ENCODE peak calls at places on chromosomes 11 and 22, in ten cellular contexts. F is heart left ventricle, M is adrenal gland, U is AG04450, W is HCT116, V is colonic mucosa, E is breast epithelium, P is brain microvascular endothelial cell, R is mammary epithelial cell, Q is sigmoid colon. S is an unnamed sample.

GRCh38 chr22:31062566-31063230 is 18.4 kb upstream of the SMTN start:
- DNase-seq in F (no peak), M (no peak), U (no peak), W (no peak), V (no peak), E (no peak), P (no peak), R (peak; percentile 88), Q (no peak), S (no peak)

GRCh38 chr11:864118-864827 is 21.6 kb downstream of the TSPAN4 start:
- DNase-seq in F (peak; percentile 25), M (no peak), U (no peak), W (no peak), V (no peak), E (no peak), P (no peak), R (no peak), Q (no peak), S (no peak)

GRCh38 chr11:45603930-45604682 is 61.3 kb downstream of the CHST1 start:
- DNase-seq in F (peak; percentile 69), M (no peak), U (no peak), W (no peak), V (no peak), E (no peak), P (no peak), R (no peak), Q (no peak), S (no peak)

GRCh38 chr11:112834277-112834755 is 126.9 kb upstream of the NCAM1 start:
- DNase-seq in F (peak; percentile 89), M (peak; percentile 89), U (no peak), W (no peak), V (no peak), E (no peak), P (no peak), R (no peak), Q (peak; percentile 93), S (peak; percentile 22)

GRCh38 chr22:48577691-48578090 is 1250.0 kb downstream of the BRD1 start:
- DNase-seq in F (no peak), M (no peak), U (no peak), W (no peak), V (no peak), E (no peak), P (no peak), R (no peak), Q (no peak), S (no peak)

GRCh38 chr11:34656062-34656720 is 35.3 kb downstream of the EHF start:
- DNase-seq in F (no peak), M (no peak), U (no peak), W (no peak), V (no peak), E (no peak), P (no peak), R (peak; percentile 60), Q (no peak), S (no peak)

GRCh38 chr22:47053865-47054185 is 291.4 kb downstream of the TBC1D22A start:
- DNase-seq in F (no peak), M (no peak), U (peak; percentile 3), W (no peak), V (no peak), E (no peak), P (peak; percentile 61), R (no peak), Q (no peak), S (no peak)

GRCh38 chr22:22687638-22688500 is 43.5 kb downstream of the GGTLC2 start:
- DNase-seq in F (no peak), M (peak; percentile 76), U (peak; percentile 38), W (no peak), V (peak; percentile 48), E (no peak), P (peak; percentile 66), R (peak; percentile 9), Q (no peak), S (peak; percentile 60)

GRCh38 chr11:66639066-66639813 is 737 bp downstream of the RBM4 start:
- DNase-seq in F (no peak), M (peak; percentile 70), U (no peak), W (no peak), V (no peak), E (no peak), P (peak; percentile 22), R (peak; percentile 29), Q (peak; percentile 70), S (no peak)

GRCh38 chr11:78613053-78613813 is 38.6 kb upstream of the NARS2 start:
- DNase-seq in F (no peak), M (no peak), U (no peak), W (no peak), V (no peak), E (no peak), P (no peak), R (no peak), Q (no peak), S (no peak)

GRCh38 chr11:9600651-9601040 is 27.2 kb downstream of the WEE1 start:
- DNase-seq in F (no peak), M (no peak), U (no peak), W (peak; percentile 35), V (no peak), E (no peak), P (no peak), R (peak; percentile 94), Q (no peak), S (no peak)

DNA sequence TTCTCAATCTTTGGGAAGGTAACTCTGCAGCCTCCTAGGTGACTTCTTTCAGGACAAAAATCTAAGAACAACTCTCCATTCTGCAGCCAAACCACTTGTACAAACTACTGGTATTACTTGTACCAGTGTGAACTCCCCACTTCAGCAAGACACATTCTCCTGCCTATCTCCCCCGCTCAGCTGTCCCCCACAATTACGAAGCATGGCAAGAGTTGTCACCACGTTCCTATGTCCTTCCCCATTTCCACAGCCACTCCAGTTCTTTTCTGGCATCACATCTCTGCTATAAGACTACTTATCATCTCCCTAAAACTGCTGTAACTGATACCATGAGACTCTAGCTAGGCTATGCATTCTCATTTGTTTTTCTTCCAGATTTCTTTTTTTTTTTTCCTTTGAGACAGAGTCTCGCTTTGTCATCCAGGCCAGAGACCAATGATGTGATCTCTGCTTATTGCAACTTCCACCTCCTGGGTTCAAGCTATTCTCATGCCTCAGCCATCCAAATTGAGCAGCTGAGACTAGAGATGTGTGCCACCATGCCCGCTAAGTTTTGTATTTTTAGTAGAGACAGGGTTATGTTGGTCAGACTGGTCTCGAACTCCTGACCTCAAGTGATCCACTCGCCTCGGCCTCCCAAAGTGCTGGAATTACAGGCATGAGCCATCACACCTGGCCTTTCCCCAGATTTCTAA is 71.9 kb upstream of the CDON start:
- DNase-seq in F (no peak), M (no peak), U (no peak), W (no peak), V (no peak), E (no peak), P (no peak), R (no peak), Q (peak; percentile 19), S (no peak)
- H3K27ac ChIP-seq in F (no peak overlapping the region), M (no peak overlapping the region), U (no peak overlapping the region), W (no peak overlapping the region), V (no peak overlapping the region), E (no peak overlapping the region), P (no peak overlapping the region), R (no peak overlapping the region), Q (no peak overlapping the region), S (peak overlapping the region; percentile 69)

GRCh38 chr22:36244522-36245391 is 5.4 kb upstream of the APOL2 start:
- DNase-seq in F (peak; percentile 51), M (peak; percentile 51), U (no peak), W (no peak), V (no peak), E (peak; percentile 30), P (no peak), R (no peak), Q (no peak), S (no peak)
- H3K4me3 ChIP-seq in F (no peak overlapping the region), M (no peak overlapping the region), U (no peak overlapping the region), W (no peak overlapping the region), V (no peak overlapping the region), E (no peak overlapping the region), P (no peak overlapping the region), R (no peak overlapping the region), Q (no peak overlapping the region), S (no peak overlapping the region)

GRCh38 chr11:2931416-2931746 is 2.2 kb upstream of the PHLDA2 start:
- DNase-seq in F (no peak), M (no peak), U (no peak), W (no peak), V (no peak), E (peak; percentile 45), P (no peak), R (no peak), Q (peak; percentile 60), S (no peak)

GRCh38 chr11:2929511-2929879 is 275 bp upstream of the PHLDA2 start:
- DNase-seq in F (peak; percentile 68), M (no peak), U (no peak), W (peak; percentile 52), V (peak; percentile 85), E (peak; percentile 65), P (peak; percentile 56), R (peak; percentile 87), Q (peak; percentile 72), S (no peak)

GRCh38 chr11:2928605-2929510 is at the start of gene PHLDA2:
- DNase-seq in F (peak; percentile 64), M (peak; percentile 74), U (peak; percentile 48), W (peak; percentile 41), V (peak; percentile 73), E (peak; percentile 64), P (peak; percentile 59), R (peak; percentile 74), Q (peak; percentile 71), S (peak; percentile 37)

GRCh38 chr11:2930705-2931415 is 1.6 kb upstream of the PHLDA2 start:
- DNase-seq in F (peak; percentile 66), M (peak; percentile 75), U (no peak), W (peak; percentile 86), V (peak; percentile 95), E (peak; percentile 93), P (peak; percentile 24), R (peak; percentile 76), Q (peak; percentile 71), S (peak; percentile 88)

DNA sequence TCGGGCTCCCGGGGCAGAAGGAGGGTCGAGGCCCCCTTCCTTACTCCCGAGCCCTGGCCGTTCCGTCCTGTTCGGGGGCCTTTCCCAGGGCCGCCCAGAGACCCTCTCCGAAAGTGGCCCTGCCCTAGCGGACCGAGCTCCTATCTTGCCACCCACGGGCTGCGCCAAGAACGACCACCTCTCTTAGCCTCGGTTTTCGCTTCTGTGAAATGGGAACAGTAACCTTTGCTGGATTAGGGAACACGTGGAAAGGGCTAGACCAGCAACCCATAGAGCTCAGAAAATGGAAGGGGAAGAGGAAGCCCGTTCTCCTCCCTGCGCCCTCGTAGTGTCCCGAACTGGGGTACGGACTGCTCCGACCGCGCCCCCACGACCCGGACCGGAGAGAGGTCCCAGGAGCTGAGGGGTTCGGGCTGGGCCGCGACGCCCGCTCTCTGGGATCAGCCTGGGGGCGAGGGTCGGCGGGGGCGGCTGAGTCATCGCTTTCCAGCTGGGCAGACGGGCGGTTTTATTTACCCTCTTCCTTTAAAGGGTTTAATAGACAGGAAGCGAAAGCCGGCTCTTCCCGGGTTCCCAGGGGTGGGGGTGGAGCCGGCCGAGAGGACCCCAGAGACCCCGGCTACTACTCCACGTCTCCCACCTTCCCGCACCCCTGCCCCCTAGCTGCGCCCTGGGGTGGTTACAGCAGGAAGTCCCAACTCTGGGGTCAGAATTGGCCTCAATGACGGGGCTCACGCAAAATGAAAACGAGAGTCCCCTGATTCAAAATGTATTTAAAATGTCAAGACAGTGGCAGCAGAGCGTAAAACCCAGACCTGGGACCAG is 872 bp upstream of the PHLDA2 start:
- DNase-seq in F (peak; percentile 61), M (no peak), U (peak; percentile 18), W (peak; percentile 46), V (peak; percentile 79), E (peak; percentile 60), P (peak; percentile 70), R (peak; percentile 69), Q (peak; percentile 70), S (no peak)
- TF ChIP-seq CTCF in F (no peak), M (peak; percentile 3), U (peak; percentile 53), W (no peak), V (no peak), E (no peak), P (peak; percentile 45), R (no peak), Q (no peak), S (peak; percentile 34)

GRCh38 chr11:61973603-61974162 is 6.2 kb upstream of the FTH1 start:
- DNase-seq in F (no peak), M (peak; percentile 55), U (no peak), W (no peak), V (peak; percentile 40), E (peak; percentile 53), P (no peak), R (peak; percentile 87), Q (no peak), S (peak; percentile 68)
- H3K27ac ChIP-seq in F (peak overlapping the region; percentile 90), M (peak overlapping the region; percentile 98), U (peak overlapping the region; percentile 99), W (peak overlapping the region; percentile 85), V (peak overlapping the region; percentile 86), E (peak overlapping the region; percentile 100), P (peak overlapping the region; percentile 96), R (peak overlapping the region; percentile 99), Q (peak overlapping the region; percentile 99), S (peak overlapping the region; percentile 48)